ENCODE peak calls at places on chromosomes 13 and 19, in six cellular contexts. B is activated CD4-positive, alpha-beta T cell treated with anti-CD3 and anti-CD28 coated beads, Interleukin-2, amount 50 U/mL, for 24 hours; F is cardiac muscle cell; I is activated gamma-delta T cell; U is HuH-7; H is kidney tubule cell. S is an unnamed sample.

GRCh38 chr13:113759525-113760137 is 605 bp downstream of the TMEM255B start:
- DNase-seq in B (no peak), F (peak; percentile 23), I (no peak), U (no peak), H (peak; percentile 25), S (no peak)

GRCh38 chr13:57704031-57704430 is 72.5 kb downstream of the PCDH17 start:
- DNase-seq in B (no peak), F (no peak), I (no peak), U (no peak), H (no peak), S (no peak)

GRCh38 chr19:13396256-13397080 is 109.8 kb downstream of the CACNA1A start:
- DNase-seq in B (no peak), F (peak; percentile 93), I (no peak), U (peak; percentile 26), H (peak; percentile 65), S (peak; percentile 15)

GRCh38 chr13:31072041-31072440 is 89.7 kb downstream of the HSPH1 start:
- DNase-seq in B (no peak), F (peak; percentile 52), I (no peak), U (no peak), H (no peak), S (no peak)

GRCh38 chr19:18097993-18098890 is 664 bp downstream of the MAST3 start:
- DNase-seq in B (no peak), F (no peak), I (no peak), U (no peak), H (no peak), S (no peak)

GRCh38 chr19:46618670-46619231 is 6.1 kb downstream of the PTGIR start:
- DNase-seq in B (no peak), F (peak; percentile 76), I (no peak), U (no peak), H (no peak), S (no peak)

GRCh38 chr19:2207008-2207407 is 29.1 kb downstream of the PLEKHJ1 start:
- DNase-seq in B (no peak), F (no peak), I (no peak), U (no peak), H (no peak), S (no peak)

GRCh38 chr19:55070755-55071502 is 4.7 kb upstream of the EPS8L1 start:
- DNase-seq in B (no peak), F (peak; percentile 46), I (no peak), U (no peak), H (peak; percentile 95), S (peak; percentile 86)

GRCh38 chr13:107678075-107678689 is 537.2 kb downstream of the LIG4 start:
- DNase-seq in B (no peak), F (no peak), I (no peak), U (peak; percentile 28), H (peak; percentile 13), S (no peak)

GRCh38 chr19:6828698-6829633 is 56.5 kb downstream of the VAV1 start:
- DNase-seq in B (no peak), F (no peak), I (no peak), U (no peak), H (peak; percentile 72), S (no peak)

GRCh38 chr13:23086951-23087350 is 93.8 kb upstream of the SGCG start:
- DNase-seq in B (no peak), F (no peak), I (no peak), U (no peak), H (no peak), S (no peak)

GRCh38 chr13:28531195-28531955 is 36.4 kb upstream of the FLT1 start:
- DNase-seq in B (no peak), F (peak; percentile 41), I (no peak), U (no peak), H (peak; percentile 13), S (peak; percentile 48)

GRCh38 chr13:91785435-91786137 is 387.2 kb downstream of the GPC5 start:
- DNase-seq in B (no peak), F (no peak), I (no peak), U (no peak), H (no peak), S (no peak)

GRCh38 chr13:21616880-21617279 is 12.9 kb upstream of the MICU2 start:
- DNase-seq in B (no peak), F (no peak), I (no peak), U (peak; percentile 68), H (peak; percentile 69), S (peak; percentile 30)

GRCh38 chr19:2325261-2326046 is 2.9 kb downstream of the LSM7 start:
- DNase-seq in B (no peak), F (no peak), I (no peak), U (no peak), H (no peak), S (no peak)

GRCh38 chr13:78241278-78241919 is 322.8 kb upstream of the EDNRB start:
- DNase-seq in B (no peak), F (peak; percentile 53), I (no peak), U (peak; percentile 10), H (peak; percentile 43), S (peak; percentile 21)

GRCh38 chr13:59975807-59976445 is 187.8 kb downstream of the DIAPH3 start:
- DNase-seq in B (no peak), F (no peak), I (no peak), U (no peak), H (no peak), S (no peak)

GRCh38 chr19:40530091-40530901 is 46.4 kb upstream of the SHKBP1 start:
- DNase-seq in B (no peak), F (no peak), I (no peak), U (peak; percentile 91), H (no peak), S (no peak)

GRCh38 chr19:5228932-5229777 is 111.5 kb downstream of the PTPRS start:
- DNase-seq in B (no peak), F (peak; percentile 43), I (no peak), U (no peak), H (no peak), S (no peak)

GRCh38 chr19:44753619-44753931 is 5.1 kb downstream of the BCL3 start:
- DNase-seq in B (no peak), F (no peak), I (no peak), U (no peak), H (no peak), S (no peak)

GRCh38 chr13:51626749-51627148 is 42.5 kb downstream of the WDFY2 start:
- DNase-seq in B (no peak), F (no peak), I (no peak), U (no peak), H (peak; percentile 52), S (no peak)

GRCh38 chr13:42099962-42100675 is 51.7 kb downstream of the DGKH start:
- DNase-seq in B (no peak), F (no peak), I (no peak), U (no peak), H (no peak), S (no peak)

GRCh38 chr13:33483471-33483870 is 197.9 kb upstream of the STARD13 start:
- DNase-seq in B (no peak), F (no peak), I (no peak), U (no peak), H (peak; percentile 37), S (no peak)

GRCh38 chr13:28012896-28013295 is 24.4 kb upstream of the URAD start:
- DNase-seq in B (no peak), F (no peak), I (no peak), U (no peak), H (no peak), S (no peak)

GRCh38 chr19:13825489-13826475 is 30.5 kb downstream of the ZSWIM4 start:
- DNase-seq in B (no peak), F (no peak), I (no peak), U (no peak), H (no peak), S (no peak)

GRCh38 chr19:45781282-45782161 is 768 bp downstream of the DMPK start:
- DNase-seq in B (no peak), F (no peak), I (no peak), U (no peak), H (peak; percentile 47), S (peak; percentile 50)

S was measured in transverse colon.